ENCODE peak calls at places on chromosomes 13 and 19, in four cellular contexts. V is IMR-90, H is trophoblast cell, Q is neuronal stem cell. P is an unnamed sample.

GRCh38 chr19:4234142-4234861 is 5.0 kb downstream of the EBI3 start:
- DNase-seq in H (peak; percentile 77), V (no peak), Q (no peak), P (no peak)

GRCh38 chr13:32428581-32429072 is 697 bp upstream of the N4BP2L1 start:
- DNase-seq in H (no peak), Q (no peak), V (no peak), P (no peak)

GRCh38 chr19:18208098-18208951 is 4.5 kb upstream of the RAB3A start:
- DNase-seq in Q (no peak), H (no peak), V (peak; percentile 94), P (no peak)

GRCh38 chr13:78603240-78603947 is at the start of gene POU4F1:
- DNase-seq in Q (peak; percentile 81), H (peak; percentile 11), V (peak; percentile 11), P (peak; percentile 88)

GRCh38 chr19:45076029-45076850 is at the start of gene ZNF296:
- DNase-seq in H (peak; percentile 68), Q (peak; percentile 50), V (no peak), P (peak; percentile 89)

GRCh38 chr13:107964356-107964755 is 251.0 kb downstream of the LIG4 start:
- DNase-seq in V (no peak), H (no peak), Q (no peak), P (no peak)

GRCh38 chr19:44571830-44572661 is 41.3 kb upstream of the IGSF23 start:
- DNase-seq in H (no peak), V (no peak), Q (no peak), P (no peak)

GRCh38 chr19:30371157-30371845 is 883 bp upstream of the ZNF536 start:
- DNase-seq in H (no peak), Q (no peak), V (no peak), P (no peak)

GRCh38 chr19:10625003-10625761 is at the start of gene SLC44A2:
- DNase-seq in Q (peak; percentile 66), V (peak; percentile 35), H (peak; percentile 92), P (peak; percentile 82)

GRCh38 chr13:49046534-49046933 is 70.8 kb downstream of the FNDC3A start:
- DNase-seq in V (peak; percentile 29), H (no peak), Q (no peak), P (no peak)

GRCh38 chr19:33174186-33174585 is 19.9 kb upstream of the LRP3 start:
- DNase-seq in V (no peak), Q (no peak), H (no peak), P (no peak)

GRCh38 chr19:16591803-16592556 is 19.8 kb upstream of the SLC35E1 start:
- DNase-seq in Q (no peak), V (peak; percentile 25), H (no peak), P (no peak)

GRCh38 chr19:31350693-31351211 is 1.5 kb upstream of the TSHZ3 start:
- DNase-seq in Q (no peak), H (peak; percentile 26), V (peak; percentile 56), P (peak; percentile 54)

GRCh38 chr19:13329766-13330165 is 176.5 kb downstream of the CACNA1A start:
- DNase-seq in Q (no peak), V (peak; percentile 31), H (no peak), P (peak; percentile 34)

GRCh38 chr19:51489113-51489512 is 10.8 kb downstream of the CEACAM18 start:
- DNase-seq in Q (no peak), H (no peak), V (no peak), P (no peak)

GRCh38 chr13:21322304-21322965 is 136.7 kb downstream of the ZDHHC20 start:
- DNase-seq in H (no peak), Q (no peak), V (no peak), P (no peak)

DNA sequence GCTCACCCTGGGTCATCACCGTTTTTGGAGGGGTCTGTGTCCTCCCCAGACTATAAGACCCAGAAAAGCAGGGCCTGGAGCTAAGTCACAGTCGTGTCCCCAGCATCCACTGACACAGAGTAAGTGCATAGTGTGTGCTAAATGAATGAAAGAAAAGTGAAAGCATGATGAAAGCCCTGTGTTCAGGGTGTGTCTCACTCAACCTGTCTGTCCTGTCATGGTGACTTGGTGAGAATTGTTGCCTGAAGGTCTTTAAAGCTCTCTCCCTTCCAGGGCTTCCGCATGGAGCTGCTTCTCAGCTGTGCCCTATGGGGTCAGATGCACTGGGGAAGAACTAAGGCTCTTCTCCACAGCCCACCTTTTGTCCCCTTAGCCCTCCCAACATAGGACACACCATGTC is 20.5 kb upstream of the IGFL1 start:
- DNase-seq in Q (no peak), H (peak; percentile 79), V (no peak), P (no peak)
- H2AK5ac ChIP-seq in Q (no peak overlapping the region), H (peak overlapping the region; percentile 65), V (no peak overlapping the region), P (no peak overlapping the region)

GRCh38 chr13:95260031-95260525 is 41.2 kb downstream of the ABCC4 start:
- DNase-seq in V (no peak), Q (no peak), H (no peak), P (no peak)
- H2AK5ac ChIP-seq in V (peak overlapping the region; percentile 35), Q (no peak overlapping the region), H (no peak overlapping the region), P (no peak overlapping the region)

GRCh38 chr19:55146648-55147218 is 2.3 kb downstream of the TNNT1 start:
- DNase-seq in V (no peak), Q (no peak), H (no peak), P (peak; percentile 97)

GRCh38 chr19:55147408-55148251 is 1.4 kb downstream of the TNNT1 start:
- DNase-seq in V (no peak), H (no peak), Q (no peak), P (peak; percentile 54)

GRCh38 chr19:55146078-55146647 is 2.8 kb downstream of the TNNT1 start:
- DNase-seq in H (no peak), V (no peak), Q (no peak), P (peak; percentile 82)

GRCh38 chr19:55152017-55152416 is 3.0 kb upstream of the TNNT1 start:
- DNase-seq in H (no peak), Q (no peak), V (no peak), P (no peak)

GRCh38 chr19:55149078-55150003 is at the start of gene TNNT1:
- DNase-seq in Q (no peak), V (no peak), H (no peak), P (peak; percentile 86)
- H2AK5ac ChIP-seq in Q (peak within 1 kb of the TSS; percentile 21), V (no peak within 1 kb of the TSS), H (no peak within 1 kb of the TSS), P (no peak within 1 kb of the TSS)

GRCh38 chr19:58097783-58098681 is at the start of gene ZSCAN18:
- DNase-seq in V (peak; percentile 86), H (peak; percentile 98), Q (peak; percentile 100), P (peak; percentile 99)
- H2AK5ac ChIP-seq in V (no peak within 1 kb of the TSS), H (peak within 1 kb of the TSS; percentile 50), Q (peak within 1 kb of the TSS; percentile 98), P (no peak within 1 kb of the TSS)

DNA sequence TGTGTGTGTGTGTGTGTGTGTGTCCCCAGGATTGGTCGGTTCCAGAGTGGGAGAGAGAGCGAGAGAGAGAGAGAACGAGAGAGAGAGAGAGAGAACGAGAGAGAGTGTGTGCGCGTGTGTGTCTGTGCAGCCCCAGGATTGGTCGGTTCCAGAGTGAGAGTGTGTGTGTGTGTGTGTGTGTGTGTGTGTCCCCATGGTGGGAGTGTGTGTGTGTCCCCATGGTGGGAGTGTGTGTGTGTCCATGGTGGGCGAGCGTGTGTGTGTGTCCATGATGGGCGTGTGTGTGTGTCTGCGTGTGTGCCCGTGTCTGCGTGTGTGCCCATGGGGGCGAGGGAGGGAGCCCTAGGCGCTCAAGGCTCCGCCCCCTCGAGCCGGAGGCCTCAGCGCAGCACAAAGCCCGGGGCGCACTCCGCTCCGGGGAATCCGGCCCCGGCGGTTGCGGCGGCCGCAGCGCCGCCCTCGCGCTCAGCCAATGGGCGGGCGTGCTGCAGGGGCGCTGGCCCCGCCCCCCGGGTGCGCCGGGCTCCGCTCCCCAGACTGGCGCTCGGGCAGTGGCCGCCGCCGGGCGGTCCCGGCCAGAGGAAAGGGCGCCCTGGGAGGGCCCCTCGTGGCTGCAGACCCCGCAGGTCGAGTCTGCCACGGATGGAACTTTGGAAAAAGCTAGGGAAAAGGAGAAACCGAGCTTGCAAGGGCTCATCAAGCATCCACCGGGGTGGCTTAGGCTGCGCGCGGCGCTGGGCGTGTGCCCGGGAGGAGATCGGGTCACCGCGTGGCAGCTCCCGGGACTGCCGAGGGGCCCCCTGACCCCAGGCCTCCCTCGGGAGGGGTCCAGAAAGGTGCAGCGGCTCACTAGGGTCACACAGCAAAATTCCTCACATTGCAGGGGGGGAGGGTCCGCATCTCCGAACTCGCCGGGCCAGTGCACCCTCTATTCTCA is 96.2 kb downstream of the INSR start:
- DNase-seq in V (peak; percentile 94), H (peak; percentile 97), Q (peak; percentile 92), P (peak; percentile 95)
- H2AK5ac ChIP-seq in V (peak overlapping the region; percentile 87), H (no peak overlapping the region), Q (no peak overlapping the region), P (no peak overlapping the region)

DNA sequence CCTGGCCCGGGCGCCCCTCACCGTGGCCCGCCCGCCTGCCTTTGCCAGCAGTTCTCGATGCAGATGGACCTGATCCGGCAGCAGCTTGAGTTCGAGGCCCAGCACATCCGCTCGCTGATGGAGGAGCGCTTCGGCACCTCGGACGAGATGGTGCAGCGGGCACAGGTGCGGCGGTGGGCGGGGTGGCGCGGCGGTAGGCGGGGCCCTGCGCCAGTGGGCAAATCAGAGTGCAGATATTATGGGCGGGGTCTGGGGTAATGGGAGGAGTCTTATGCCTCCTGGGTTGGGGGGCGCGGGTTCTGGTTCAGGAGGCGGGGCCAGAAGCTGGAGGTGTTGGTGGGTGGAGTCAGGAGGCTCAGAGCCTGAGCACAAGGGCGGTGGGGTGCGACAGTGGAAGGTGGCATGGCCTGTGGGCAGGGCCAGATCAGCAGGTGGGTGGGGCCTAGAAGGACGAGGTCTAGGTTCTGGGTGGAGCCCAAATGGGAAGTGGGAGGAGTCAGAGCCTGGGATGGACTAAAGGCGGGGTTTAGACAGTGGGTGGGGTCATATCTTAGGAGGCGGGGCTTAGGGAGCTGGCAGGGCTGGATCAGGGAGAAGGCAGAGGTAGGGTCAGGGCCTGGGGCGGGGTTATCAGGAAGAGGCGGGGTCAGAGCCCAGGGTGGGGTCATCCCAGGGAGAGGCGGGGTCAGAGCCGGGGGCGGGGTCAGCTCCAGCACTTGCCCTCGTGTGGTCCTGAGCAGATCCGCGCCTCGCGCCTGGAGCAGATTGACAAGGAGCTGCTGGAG is 5.6 kb downstream of the APC2 start:
- DNase-seq in V (peak; percentile 30), H (no peak), Q (no peak), P (peak; percentile 84)
- H2AK5ac ChIP-seq in V (no peak overlapping the region), H (no peak overlapping the region), Q (peak overlapping the region; percentile 56), P (no peak overlapping the region)

P was measured in mesendoderm.